ENCODE peak calls at places on chromosomes 13 and 19, in seven cellular contexts. G is endothelial cell of umbilical vein; R is RPMI8226; H is type B pancreatic cell; D is posterior cingulate gyrus; P is fibroblast of the conjunctiva; X is CD4-positive, alpha-beta T cell. U is an unnamed sample.
A peak's percentile ranks its signal among the peaks of the same experiment; 100 is the strongest.

GRCh38 chr13:47794963-47795362 is 206.1 kb downstream of the SUCLA2 start:
- DNase-seq in G (no peak), R (no peak), H (no peak), D (no peak), P (no peak), X (no peak), U (no peak)

GRCh38 chr13:43792456-43792855 is 5.7 kb upstream of the ENOX1 start:
- DNase-seq in G (no peak), R (no peak), H (no peak), D (no peak), P (no peak), X (no peak), U (no peak)

GRCh38 chr13:26946675-26947342 is 186.2 kb upstream of the GPR12 start:
- DNase-seq in G (peak; percentile 39), R (peak; percentile 40), H (no peak), D (no peak), P (peak; percentile 18), X (no peak), U (no peak)

GRCh38 chr19:11814707-11815050 is 606 bp downstream of the ZNF440 start:
- DNase-seq in G (peak; percentile 19), R (peak; percentile 19), H (no peak), D (no peak), P (no peak), X (no peak), U (no peak)

GRCh38 chr13:69107436-69107835 is 1000.2 kb upstream of the ATXN8OS start:
- DNase-seq in G (no peak), R (no peak), H (no peak), D (no peak), P (no peak), X (no peak), U (no peak)

GRCh38 chr13:72195044-72195704 is 328.2 kb upstream of the DACH1 start:
- DNase-seq in G (no peak), R (no peak), H (no peak), D (no peak), P (no peak), X (no peak), U (no peak)

GRCh38 chr13:106132216-106132615 is 403.2 kb downstream of the EFNB2 start:
- DNase-seq in G (no peak), R (no peak), H (no peak), D (no peak), P (no peak), X (no peak), U (no peak)

GRCh38 chr19:46624958-46625661 is at the start of gene PTGIR:
- DNase-seq in G (peak; percentile 42), R (peak; percentile 23), H (no peak), D (no peak), P (no peak), X (no peak), U (no peak)

GRCh38 chr13:24304620-24305019 is 4.8 kb upstream of the C1QTNF9 start:
- DNase-seq in G (no peak), R (no peak), H (no peak), D (no peak), P (no peak), X (no peak), U (no peak)

GRCh38 chr13:77918391-77919261 is at the start of gene EDNRB:
- DNase-seq in G (peak; percentile 66), R (no peak), H (no peak), D (peak; percentile 28), P (no peak), X (no peak), U (no peak)

GRCh38 chr13:113976711-113977684 is 3.1 kb upstream of the C13orf46 start:
- DNase-seq in G (no peak), R (no peak), H (no peak), D (no peak), P (no peak), X (no peak), U (no peak)

GRCh38 chr19:19597809-19598306 is 20.6 kb downstream of the PBX4 start:
- DNase-seq in G (no peak), R (no peak), H (no peak), D (no peak), P (no peak), X (no peak), U (no peak)

GRCh38 chr19:7366701-7367420 is 18.1 kb downstream of the ARHGEF18 start:
- DNase-seq in G (peak; percentile 32), R (peak; percentile 80), H (no peak), D (no peak), P (no peak), X (no peak), U (no peak)

GRCh38 chr19:39327318-39327717 is 6.7 kb upstream of the LRFN1 start:
- DNase-seq in G (no peak), R (no peak), H (no peak), D (no peak), P (no peak), X (no peak), U (no peak)

GRCh38 chr13:70023506-70023905 is 84.1 kb upstream of the ATXN8OS start:
- DNase-seq in G (no peak), R (no peak), H (no peak), D (no peak), P (no peak), X (no peak), U (no peak)

GRCh38 chr13:97798836-97799235 is 154.6 kb upstream of the IPO5 start:
- DNase-seq in G (no peak), R (no peak), H (no peak), D (no peak), P (peak; percentile 79), X (no peak), U (peak; percentile 88)

GRCh38 chr19:21256722-21257121 is 72.5 kb downstream of the ZNF708 start:
- DNase-seq in G (no peak), R (peak; percentile 37), H (no peak), D (no peak), P (no peak), X (no peak), U (no peak)

GRCh38 chr19:13146763-13147563 is 3.2 kb downstream of the STX10 start:
- DNase-seq in G (no peak), R (peak; percentile 73), H (no peak), D (no peak), P (no peak), X (no peak), U (no peak)

GRCh38 chr13:85009447-85009846 is 789.8 kb downstream of the SLITRK6 start:
- DNase-seq in G (no peak), R (no peak), H (no peak), D (no peak), P (no peak), X (no peak), U (no peak)

GRCh38 chr19:3123088-3123721 is 12.6 kb upstream of the GNA15 start:
- DNase-seq in G (no peak), R (no peak), H (peak; percentile 70), D (no peak), P (no peak), X (no peak), U (no peak)

GRCh38 chr13:76717092-76717491 is 169.1 kb downstream of the KCTD12 start:
- DNase-seq in G (no peak), R (no peak), H (no peak), D (no peak), P (peak; percentile 14), X (no peak), U (no peak)

GRCh38 chr19:19470579-19470978 is 44.8 kb downstream of the TSSK6 start:
- DNase-seq in G (no peak), R (no peak), H (no peak), D (no peak), P (no peak), X (no peak), U (no peak)

GRCh38 chr13:71799320-71799719 is 67.7 kb downstream of the DACH1 start:
- DNase-seq in G (no peak), R (no peak), H (no peak), D (no peak), P (no peak), X (no peak), U (no peak)

U was measured in smooth muscle cell of the brain vasculature.